ENCODE peak calls at places on chromosomes 4 and X, in seven cellular contexts. L is lung; D is RWPE2; Z is heart left ventricle; A is CD4-positive, alpha-beta T cell; Y is SK-N-SH; P is tibial artery. B is an unnamed sample.
A peak's percentile ranks its signal among the peaks of the same experiment; 100 is the strongest.

GRCh38 chr4:155941085-155941484 is 12.6 kb downstream of the CTSO start:
- DNase-seq in L (no peak), D (no peak), Z (no peak), A (no peak), Y (no peak), P (no peak), B (no peak)

GRCh38 chr4:1233641-1234277 is 15.2 kb downstream of the CTBP1 start:
- DNase-seq in L (no peak), D (peak; percentile 52), Z (peak; percentile 45), A (no peak), Y (peak; percentile 81), P (no peak), B (peak; percentile 54)

GRCh38 chrX:33923262-33923661 is 208.9 kb downstream of the FAM47A start:
- DNase-seq in L (no peak), D (no peak), Z (no peak), A (no peak), Y (no peak), P (no peak), B (no peak)

GRCh38 chr4:108533245-108533844 is 87.0 kb upstream of the RPL34 start:
- DNase-seq in L (no peak), D (no peak), Z (no peak), A (no peak), Y (no peak), P (no peak), B (no peak)

GRCh38 chr4:17315459-17315858 is 196.4 kb downstream of the QDPR start:
- DNase-seq in L (no peak), D (no peak), Z (no peak), A (no peak), Y (no peak), P (no peak), B (no peak)

GRCh38 chr4:189083769-189084168 is 856.9 kb upstream of the FRG1 start:
- DNase-seq in L (no peak), D (no peak), Z (no peak), A (no peak), Y (no peak), P (no peak), B (no peak)

GRCh38 chr4:70715097-70715496 is 6.7 kb upstream of the RUFY3 start:
- DNase-seq in L (no peak), D (no peak), Z (no peak), A (no peak), Y (no peak), P (no peak), B (no peak)

GRCh38 chr4:173526034-173526482 is 4.0 kb downstream of the HAND2 start:
- DNase-seq in L (no peak), D (no peak), Z (no peak), A (no peak), Y (peak; percentile 17), P (no peak), B (no peak)

GRCh38 chrX:120549483-120550452 is 11.0 kb downstream of the CUL4B start:
- DNase-seq in L (no peak), D (no peak), Z (no peak), A (no peak), Y (no peak), P (peak; percentile 65), B (no peak)

GRCh38 chr4:89162486-89162885 is 51.2 kb downstream of the TIGD2 start:
- DNase-seq in L (no peak), D (no peak), Z (no peak), A (no peak), Y (no peak), P (no peak), B (no peak)

GRCh38 chrX:67544281-67544680 is 460 bp downstream of the AR start:
- DNase-seq in L (no peak), D (no peak), Z (peak; percentile 49), A (no peak), Y (peak; percentile 11), P (peak; percentile 63), B (no peak)

GRCh38 chr4:159252491-159252890 is 149.6 kb downstream of the RAPGEF2 start:
- DNase-seq in L (no peak), D (no peak), Z (no peak), A (no peak), Y (no peak), P (no peak), B (no peak)

GRCh38 chr4:3291969-3292570 is 751 bp upstream of the RGS12 start:
- DNase-seq in L (peak; percentile 57), D (no peak), Z (peak; percentile 78), A (no peak), Y (peak; percentile 84), P (peak; percentile 85), B (no peak)

GRCh38 chr4:123037809-123038208 is 115.4 kb upstream of the NUDT6 start:
- DNase-seq in L (no peak), D (no peak), Z (no peak), A (no peak), Y (no peak), P (no peak), B (no peak)

GRCh38 chrX:133414399-133415275 is 652 bp downstream of the GPC4 start:
- DNase-seq in L (no peak), D (no peak), Z (no peak), A (no peak), Y (peak; percentile 51), P (peak; percentile 66), B (no peak)

DNA sequence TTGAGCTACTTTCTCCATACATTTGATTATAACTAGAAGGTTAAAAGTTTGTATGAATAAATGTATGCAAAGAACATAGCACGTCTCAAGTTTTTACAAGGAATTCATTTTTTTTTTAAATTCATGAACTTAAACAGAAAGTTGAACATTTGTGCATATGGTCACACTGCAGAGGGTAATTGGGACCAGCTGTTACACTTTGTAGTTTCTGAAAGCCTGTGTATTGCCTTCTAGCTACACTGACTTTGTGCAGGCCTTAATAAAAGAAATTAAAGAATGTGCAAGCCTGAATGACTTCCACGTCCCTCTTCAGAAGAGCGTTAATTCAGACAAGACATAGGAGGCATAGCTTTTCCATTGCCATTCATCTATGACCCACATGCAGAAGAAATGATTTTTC is 153.1 kb upstream of the PCDH18 start:
- DNase-seq in L (no peak), D (no peak), Z (no peak), A (no peak), Y (peak; percentile 14), P (no peak), B (no peak)
- H3K27ac ChIP-seq in L (no peak overlapping the region), D (no peak overlapping the region), Z (no peak overlapping the region), A (no peak overlapping the region), Y (no peak overlapping the region), P (no peak overlapping the region), B (no peak overlapping the region)

DNA sequence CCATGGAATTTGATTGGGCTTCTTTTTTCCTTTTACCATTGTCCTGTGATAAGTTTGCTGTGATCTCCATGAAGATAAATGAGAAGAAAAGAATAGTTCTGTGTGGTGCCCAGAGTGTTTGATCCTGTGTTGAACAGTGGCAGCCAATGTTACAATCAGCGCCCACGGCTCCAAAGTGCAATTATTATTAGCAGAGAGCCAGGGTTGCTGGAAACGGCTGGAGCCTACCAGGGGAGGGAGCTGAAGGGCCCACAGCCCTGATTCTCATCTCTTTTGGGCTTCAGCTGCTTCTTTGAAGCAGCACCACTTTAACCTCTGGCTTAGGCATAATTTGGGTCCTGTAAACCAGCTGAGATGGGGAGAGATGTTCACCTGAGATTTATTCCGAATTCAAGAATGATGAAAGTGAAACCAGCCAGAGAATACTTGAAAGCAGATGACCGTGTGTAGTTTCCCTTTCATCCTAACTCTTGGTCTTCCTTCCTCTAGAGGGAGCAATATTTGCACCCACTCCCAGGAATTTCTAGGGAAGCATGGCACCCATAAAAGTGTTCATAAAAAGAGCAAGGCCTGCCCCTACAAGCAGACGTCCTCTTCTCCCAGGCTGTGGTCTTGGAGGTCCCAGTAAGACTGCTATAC is 298.3 kb downstream of the EVC2 start:
- DNase-seq in L (no peak), D (no peak), Z (no peak), A (no peak), Y (no peak), P (no peak), B (no peak)
- TF ChIP-seq CTCF in L (no peak), D (peak; percentile 9), Z (no peak), A (no peak), Y (peak; percentile 32), P (no peak), B (no peak)

GRCh38 chr4:142080960-142081359 is 444.6 kb downstream of the IL15 start:
- DNase-seq in L (no peak), D (no peak), Z (no peak), A (no peak), Y (no peak), P (no peak), B (no peak)
- H3K27ac ChIP-seq in L (peak overlapping the region; percentile 53), D (no peak overlapping the region), Z (peak overlapping the region; percentile 57), A (no peak overlapping the region), Y (peak overlapping the region; percentile 26), P (no peak overlapping the region), B (no peak overlapping the region)

DNA sequence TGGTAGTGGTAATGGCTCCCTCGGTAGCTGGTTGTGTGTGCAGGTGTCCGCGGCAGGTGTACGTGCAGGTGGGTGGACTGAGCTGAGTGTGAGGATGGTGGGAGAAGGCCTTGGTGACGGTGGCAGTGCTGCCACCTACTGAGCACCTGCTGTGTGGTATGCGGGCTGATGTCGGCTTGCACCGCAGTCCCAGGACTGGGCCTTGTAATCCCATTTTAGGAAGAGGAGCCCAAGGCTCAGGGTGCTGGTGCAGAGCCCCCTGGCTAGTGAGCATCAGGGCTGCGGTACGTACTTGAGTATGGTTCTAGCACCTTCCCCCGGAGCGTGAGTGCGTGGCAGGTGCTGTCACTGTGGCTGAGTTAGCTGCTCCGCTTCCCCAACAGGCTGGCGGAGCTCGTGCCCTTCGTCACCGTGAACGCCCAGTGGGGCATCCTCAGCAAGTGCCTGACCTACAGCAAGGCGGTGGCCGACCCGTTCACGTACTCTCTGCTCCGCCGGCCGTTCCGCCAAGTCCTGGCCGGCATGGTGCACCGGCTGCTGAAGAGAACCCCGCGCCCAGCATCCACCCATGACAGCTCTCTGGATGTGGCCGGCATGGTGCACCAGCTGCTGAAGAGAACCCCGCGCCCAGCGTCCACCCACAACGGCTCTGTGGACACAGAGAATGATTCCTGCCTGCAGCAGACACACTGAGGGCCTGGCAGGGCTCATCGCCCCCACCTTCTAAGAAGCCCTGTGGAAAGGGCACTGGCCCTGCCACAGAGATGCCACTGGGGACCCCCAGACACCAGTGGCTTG is 5.7 kb upstream of the CPZ start:
- DNase-seq in L (no peak), D (peak; percentile 65), Z (no peak), A (no peak), Y (no peak), P (peak; percentile 46), B (no peak)
- TF ChIP-seq CTCF in L (no peak), D (peak; percentile 43), Z (no peak), A (no peak), Y (no peak), P (no peak), B (no peak)